ENCODE peak calls at places on chromosome 22, in ten cellular contexts. One of them, this sample, is unnamed.

GRCh38 chr22:19124377-19124776 is 2.2 kb upstream of the DGCR2 start:
- DNase-seq in CD8-positive, alpha-beta T cell: no peak
- DNase-seq in astrocyte of the spinal cord: no peak
- DNase-seq in GM13976: no peak
- DNase-seq in A549: no peak
- DNase-seq in MCF 10A: no peak
- DNase-seq in mesothelial cell of epicardium: no peak
- DNase-seq in OCI-LY7: no peak
- DNase-seq in AG04449: no peak
- DNase-seq in uterus: no peak
- DNase-seq in this sample: no peak

GRCh38 chr22:32318361-32318760 is 39.3 kb upstream of the RFPL3 start:
- DNase-seq in OCI-LY7: no peak
- DNase-seq in astrocyte of the spinal cord: no peak
- DNase-seq in uterus: no peak
- DNase-seq in AG04449: no peak
- DNase-seq in CD8-positive, alpha-beta T cell: no peak
- DNase-seq in GM13976: no peak
- DNase-seq in mesothelial cell of epicardium: no peak
- DNase-seq in A549: no peak
- DNase-seq in MCF 10A: no peak
- DNase-seq in this sample: no peak

GRCh38 chr22:34866501-34867171 is 199.3 kb upstream of the ISX start:
- DNase-seq in MCF 10A: no peak
- DNase-seq in AG04449: no peak
- DNase-seq in A549: no peak
- DNase-seq in mesothelial cell of epicardium: no peak
- DNase-seq in OCI-LY7: no peak
- DNase-seq in CD8-positive, alpha-beta T cell: no peak
- DNase-seq in uterus: no peak
- DNase-seq in astrocyte of the spinal cord: peak
- DNase-seq in GM13976: no peak
- DNase-seq in this sample: no peak

GRCh38 chr22:35407352-35407751 is 7.4 kb downstream of the MCM5 start:
- DNase-seq in OCI-LY7: no peak
- DNase-seq in AG04449: no peak
- DNase-seq in CD8-positive, alpha-beta T cell: no peak
- DNase-seq in A549: no peak
- DNase-seq in GM13976: no peak
- DNase-seq in MCF 10A: no peak
- DNase-seq in uterus: no peak
- DNase-seq in mesothelial cell of epicardium: no peak
- DNase-seq in astrocyte of the spinal cord: no peak
- DNase-seq in this sample: no peak

GRCh38 chr22:45769569-45770210 is 98.1 kb downstream of the ATXN10 start:
- DNase-seq in MCF 10A: no peak
- DNase-seq in A549: no peak
- DNase-seq in AG04449: no peak
- DNase-seq in GM13976: no peak
- DNase-seq in OCI-LY7: peak
- DNase-seq in astrocyte of the spinal cord: no peak
- DNase-seq in mesothelial cell of epicardium: no peak
- DNase-seq in CD8-positive, alpha-beta T cell: no peak
- DNase-seq in uterus: no peak
- DNase-seq in this sample: no peak

GRCh38 chr22:22593964-22594656 is 35.0 kb upstream of the PRAME start:
- DNase-seq in AG04449: no peak
- DNase-seq in mesothelial cell of epicardium: no peak
- DNase-seq in GM13976: peak
- DNase-seq in astrocyte of the spinal cord: peak
- DNase-seq in uterus: peak
- DNase-seq in OCI-LY7: peak
- DNase-seq in MCF 10A: peak
- DNase-seq in CD8-positive, alpha-beta T cell: no peak
- DNase-seq in A549: no peak
- DNase-seq in this sample: peak

GRCh38 chr22:29907753-29908515 is 25.0 kb downstream of the MTMR3 start:
- DNase-seq in MCF 10A: peak
- DNase-seq in uterus: peak
- DNase-seq in AG04449: peak
- DNase-seq in GM13976: no peak
- DNase-seq in A549: peak
- DNase-seq in CD8-positive, alpha-beta T cell: no peak
- DNase-seq in mesothelial cell of epicardium: peak
- DNase-seq in astrocyte of the spinal cord: peak
- DNase-seq in OCI-LY7: no peak
- DNase-seq in this sample: peak

GRCh38 chr22:17724241-17724640 is 50.0 kb downstream of the BID start:
- DNase-seq in AG04449: no peak
- DNase-seq in astrocyte of the spinal cord: peak
- DNase-seq in MCF 10A: no peak
- DNase-seq in uterus: no peak
- DNase-seq in GM13976: no peak
- DNase-seq in CD8-positive, alpha-beta T cell: no peak
- DNase-seq in OCI-LY7: no peak
- DNase-seq in A549: no peak
- DNase-seq in mesothelial cell of epicardium: no peak
- DNase-seq in this sample: no peak

GRCh38 chr22:29710922-29711593 is 8.7 kb upstream of the CABP7 start:
- DNase-seq in astrocyte of the spinal cord: no peak
- DNase-seq in OCI-LY7: no peak
- DNase-seq in uterus: no peak
- DNase-seq in MCF 10A: peak
- DNase-seq in CD8-positive, alpha-beta T cell: no peak
- DNase-seq in AG04449: no peak
- DNase-seq in mesothelial cell of epicardium: no peak
- DNase-seq in GM13976: no peak
- DNase-seq in A549: no peak
- DNase-seq in this sample: no peak

GRCh38 chr22:27284314-27284713 is 517.2 kb downstream of the MN1 start:
- DNase-seq in AG04449: no peak
- DNase-seq in MCF 10A: no peak
- DNase-seq in A549: no peak
- DNase-seq in CD8-positive, alpha-beta T cell: no peak
- DNase-seq in astrocyte of the spinal cord: no peak
- DNase-seq in uterus: no peak
- DNase-seq in GM13976: no peak
- DNase-seq in OCI-LY7: no peak
- DNase-seq in mesothelial cell of epicardium: no peak
- DNase-seq in this sample: no peak

GRCh38 chr22:11629661-11630385 is 3898.2 kb upstream of the OR11H1 start:
- DNase-seq in astrocyte of the spinal cord: no peak
- DNase-seq in AG04449: no peak
- DNase-seq in A549: no peak
- DNase-seq in CD8-positive, alpha-beta T cell: no peak
- DNase-seq in GM13976: no peak
- DNase-seq in MCF 10A: no peak
- DNase-seq in OCI-LY7: no peak
- DNase-seq in mesothelial cell of epicardium: no peak
- DNase-seq in uterus: no peak
- DNase-seq in this sample: no peak

GRCh38 chr22:44916281-44917231 is 93.2 kb downstream of the PHF21B start:
- DNase-seq in astrocyte of the spinal cord: no peak
- DNase-seq in CD8-positive, alpha-beta T cell: no peak
- DNase-seq in A549: no peak
- DNase-seq in MCF 10A: no peak
- DNase-seq in uterus: no peak
- DNase-seq in AG04449: no peak
- DNase-seq in GM13976: no peak
- DNase-seq in mesothelial cell of epicardium: no peak
- DNase-seq in OCI-LY7: no peak
- DNase-seq in this sample: no peak

GRCh38 chr22:49425356-49425755 is 402.3 kb downstream of the BRD1 start:
- DNase-seq in OCI-LY7: no peak
- DNase-seq in astrocyte of the spinal cord: no peak
- DNase-seq in uterus: no peak
- DNase-seq in GM13976: no peak
- DNase-seq in CD8-positive, alpha-beta T cell: no peak
- DNase-seq in mesothelial cell of epicardium: no peak
- DNase-seq in AG04449: no peak
- DNase-seq in MCF 10A: no peak
- DNase-seq in A549: no peak
- DNase-seq in this sample: no peak

GRCh38 chr22:41560095-41560487 is 719 bp upstream of the CSDC2 start:
- DNase-seq in AG04449: no peak
- DNase-seq in mesothelial cell of epicardium: no peak
- DNase-seq in A549: no peak
- DNase-seq in MCF 10A: no peak
- DNase-seq in uterus: no peak
- DNase-seq in GM13976: no peak
- DNase-seq in CD8-positive, alpha-beta T cell: no peak
- DNase-seq in OCI-LY7: no peak
- DNase-seq in astrocyte of the spinal cord: no peak
- DNase-seq in this sample: no peak

GRCh38 chr22:26172389-26172990 is 3.2 kb downstream of the SEZ6L start:
- DNase-seq in CD8-positive, alpha-beta T cell: no peak
- DNase-seq in GM13976: peak
- DNase-seq in AG04449: no peak
- DNase-seq in OCI-LY7: peak
- DNase-seq in astrocyte of the spinal cord: peak
- DNase-seq in mesothelial cell of epicardium: no peak
- DNase-seq in MCF 10A: peak
- DNase-seq in A549: peak
- DNase-seq in uterus: no peak
- DNase-seq in this sample: no peak
- TF ChIP-seq CTCF in CD8-positive, alpha-beta T cell: peak
- TF ChIP-seq CTCF in GM13976: peak
- TF ChIP-seq CTCF in AG04449: peak
- TF ChIP-seq CTCF in OCI-LY7: peak
- TF ChIP-seq CTCF in astrocyte of the spinal cord: peak
- TF ChIP-seq CTCF in mesothelial cell of epicardium: peak
- TF ChIP-seq CTCF in MCF 10A: peak
- TF ChIP-seq CTCF in A549: peak
- TF ChIP-seq CTCF in uterus: peak
- TF ChIP-seq CTCF in this sample: peak

GRCh38 chr22:37607912-37608476 is 640 bp upstream of the GGA1 start:
- DNase-seq in OCI-LY7: peak
- DNase-seq in mesothelial cell of epicardium: no peak
- DNase-seq in A549: no peak
- DNase-seq in AG04449: no peak
- DNase-seq in CD8-positive, alpha-beta T cell: no peak
- DNase-seq in MCF 10A: no peak
- DNase-seq in uterus: no peak
- DNase-seq in GM13976: peak
- DNase-seq in astrocyte of the spinal cord: no peak
- DNase-seq in this sample: no peak

GRCh38 chr22:37610480-37611148 is 2.0 kb downstream of the GGA1 start:
- DNase-seq in A549: no peak
- DNase-seq in GM13976: no peak
- DNase-seq in OCI-LY7: peak
- DNase-seq in mesothelial cell of epicardium: no peak
- DNase-seq in AG04449: no peak
- DNase-seq in CD8-positive, alpha-beta T cell: no peak
- DNase-seq in uterus: no peak
- DNase-seq in astrocyte of the spinal cord: no peak
- DNase-seq in MCF 10A: no peak
- DNase-seq in this sample: no peak

GRCh38 chr22:37609240-37610152 is 862 bp downstream of the GGA1 start:
- DNase-seq in CD8-positive, alpha-beta T cell: no peak
- DNase-seq in OCI-LY7: peak
- DNase-seq in AG04449: no peak
- DNase-seq in uterus: no peak
- DNase-seq in MCF 10A: peak
- DNase-seq in mesothelial cell of epicardium: no peak
- DNase-seq in astrocyte of the spinal cord: no peak
- DNase-seq in A549: peak
- DNase-seq in GM13976: peak
- DNase-seq in this sample: no peak

GRCh38 chr22:37607010-37607911 is 1.4 kb upstream of the GGA1 start:
- DNase-seq in CD8-positive, alpha-beta T cell: peak
- DNase-seq in GM13976: peak
- DNase-seq in AG04449: no peak
- DNase-seq in A549: peak
- DNase-seq in OCI-LY7: peak
- DNase-seq in uterus: peak
- DNase-seq in MCF 10A: peak
- DNase-seq in mesothelial cell of epicardium: peak
- DNase-seq in astrocyte of the spinal cord: peak
- DNase-seq in this sample: no peak

GRCh38 chr22:37608477-37609239 is at the start of gene GGA1:
- DNase-seq in MCF 10A: peak
- DNase-seq in AG04449: peak
- DNase-seq in A549: peak
- DNase-seq in uterus: peak
- DNase-seq in mesothelial cell of epicardium: peak
- DNase-seq in CD8-positive, alpha-beta T cell: peak
- DNase-seq in astrocyte of the spinal cord: peak
- DNase-seq in GM13976: peak
- DNase-seq in OCI-LY7: peak
- DNase-seq in this sample: peak
- TF ChIP-seq CTCF in MCF 10A: no peak
- TF ChIP-seq CTCF in AG04449: no peak
- TF ChIP-seq CTCF in A549: no peak
- TF ChIP-seq CTCF in uterus: no peak
- TF ChIP-seq CTCF in mesothelial cell of epicardium: peak
- TF ChIP-seq CTCF in CD8-positive, alpha-beta T cell: no peak
- TF ChIP-seq CTCF in astrocyte of the spinal cord: no peak
- TF ChIP-seq CTCF in GM13976: no peak
- TF ChIP-seq CTCF in OCI-LY7: no peak
- TF ChIP-seq CTCF in this sample: no peak

GRCh38 chr22:47837703-47838102 is 1075.3 kb downstream of the TBC1D22A start:
- DNase-seq in CD8-positive, alpha-beta T cell: no peak
- DNase-seq in A549: no peak
- DNase-seq in MCF 10A: peak
- DNase-seq in AG04449: no peak
- DNase-seq in astrocyte of the spinal cord: no peak
- DNase-seq in GM13976: no peak
- DNase-seq in mesothelial cell of epicardium: no peak
- DNase-seq in OCI-LY7: peak
- DNase-seq in uterus: no peak
- DNase-seq in this sample: no peak
- TF ChIP-seq CTCF in CD8-positive, alpha-beta T cell: no peak
- TF ChIP-seq CTCF in A549: no peak
- TF ChIP-seq CTCF in MCF 10A: peak
- TF ChIP-seq CTCF in AG04449: no peak
- TF ChIP-seq CTCF in astrocyte of the spinal cord: peak
- TF ChIP-seq CTCF in GM13976: peak
- TF ChIP-seq CTCF in mesothelial cell of epicardium: no peak
- TF ChIP-seq CTCF in OCI-LY7: peak
- TF ChIP-seq CTCF in uterus: no peak
- TF ChIP-seq CTCF in this sample: peak

DNA sequence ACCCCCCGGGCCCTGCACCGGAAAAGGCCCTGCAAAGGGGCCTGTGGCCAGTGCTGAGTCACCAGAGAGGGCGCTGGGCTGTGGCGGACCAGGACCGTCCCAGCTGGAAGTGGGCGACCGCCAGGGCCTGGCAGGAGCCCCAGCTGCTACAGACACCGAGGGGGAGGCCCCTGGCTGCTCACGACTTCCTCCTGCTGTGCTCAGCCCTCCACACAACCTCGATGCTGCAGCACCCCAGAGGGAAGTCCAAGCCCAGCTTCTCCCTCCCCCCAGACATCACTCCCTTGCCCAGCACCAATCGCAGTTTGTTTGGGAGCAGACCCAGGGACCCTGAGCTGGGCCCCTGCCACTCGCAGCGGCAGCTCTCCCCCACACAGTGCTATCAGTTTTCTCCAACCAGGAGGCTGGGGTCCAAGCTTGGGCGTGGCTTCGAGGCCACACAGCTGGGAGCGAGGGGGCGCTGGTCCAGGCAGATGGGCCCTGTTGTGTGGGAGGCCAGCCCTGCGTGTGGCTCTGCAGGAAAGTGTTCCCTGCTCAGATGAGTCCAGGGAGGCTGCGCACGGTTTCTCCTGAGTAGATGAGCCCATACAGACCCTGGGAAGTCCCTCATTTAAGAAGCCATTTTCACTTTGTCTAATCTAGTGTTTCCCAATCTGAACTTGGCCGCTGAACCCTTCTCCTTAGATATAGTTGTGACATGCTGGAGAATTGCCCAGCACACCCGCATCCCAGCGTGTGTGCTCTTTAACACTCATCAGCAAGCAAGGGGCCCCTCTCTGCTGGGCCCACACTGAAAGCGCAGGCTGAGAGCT is 5.6 kb upstream of the SH3BP1 start:
- DNase-seq in mesothelial cell of epicardium: peak
- DNase-seq in uterus: peak
- DNase-seq in A549: no peak
- DNase-seq in MCF 10A: no peak
- DNase-seq in CD8-positive, alpha-beta T cell: no peak
- DNase-seq in GM13976: peak
- DNase-seq in OCI-LY7: peak
- DNase-seq in astrocyte of the spinal cord: peak
- DNase-seq in AG04449: peak
- DNase-seq in this sample: peak
- TF ChIP-seq CTCF in mesothelial cell of epicardium: peak
- TF ChIP-seq CTCF in uterus: peak
- TF ChIP-seq CTCF in A549: no peak
- TF ChIP-seq CTCF in MCF 10A: no peak
- TF ChIP-seq CTCF in CD8-positive, alpha-beta T cell: no peak
- TF ChIP-seq CTCF in GM13976: peak
- TF ChIP-seq CTCF in OCI-LY7: peak
- TF ChIP-seq CTCF in astrocyte of the spinal cord: peak
- TF ChIP-seq CTCF in AG04449: peak
- TF ChIP-seq CTCF in this sample: peak